ENCODE peak calls at places on chromosomes 1 and 21, in four cellular contexts. J, B, D and N are unnamed samples.

GRCh38 chr1:62836856-62837540 is 53.1 kb downstream of the ATG4C start:
- DNase-seq in J (no peak), B (no peak), D (no peak), N (no peak)

GRCh38 chr1:228122921-228123441 is 13.9 kb upstream of the MRPL55 start:
- DNase-seq in J (no peak), B (no peak), D (no peak), N (no peak)

GRCh38 chr1:243493156-243494129 is 237.6 kb downstream of the SDCCAG8 start:
- DNase-seq in J (no peak), B (no peak), D (no peak), N (no peak)

GRCh38 chr1:26856604-26857469 is 6.1 kb upstream of the SFN start:
- DNase-seq in J (no peak), B (no peak), D (no peak), N (no peak)

GRCh38 chr1:78101514-78101913 is 55.7 kb downstream of the GIPC2 start:
- DNase-seq in J (peak), B (peak), D (no peak), N (no peak)

GRCh38 chr1:101185421-101185820 is 51.4 kb upstream of the S1PR1 start:
- DNase-seq in J (no peak), B (peak), D (no peak), N (no peak)

GRCh38 chr1:153598309-153599172 is 14.4 kb downstream of the S100A16 start:
- DNase-seq in J (no peak), B (peak), D (no peak), N (peak)

GRCh38 chr1:24828887-24829192 is 83.6 kb downstream of the CLIC4 start:
- DNase-seq in J (no peak), B (no peak), D (no peak), N (no peak)

GRCh38 chr1:40056519-40057309 is 16.2 kb downstream of the CAP1 start:
- DNase-seq in J (no peak), B (no peak), D (no peak), N (no peak)

GRCh38 chr1:40059292-40059959 is 18.9 kb downstream of the CAP1 start:
- DNase-seq in J (no peak), B (peak), D (peak), N (peak)

GRCh38 chr1:40058453-40059291 is 18.1 kb downstream of the CAP1 start:
- DNase-seq in J (no peak), B (peak), D (no peak), N (no peak)

GRCh38 chr1:40058097-40058452 is 17.5 kb downstream of the CAP1 start:
- DNase-seq in J (no peak), B (no peak), D (no peak), N (no peak)

GRCh38 chr1:40057310-40058030 is 16.9 kb downstream of the CAP1 start:
- DNase-seq in J (no peak), B (no peak), D (no peak), N (no peak)
- H3K4me3 ChIP-seq in J (no peak), B (no peak), D (no peak), N (no peak)

DNA sequence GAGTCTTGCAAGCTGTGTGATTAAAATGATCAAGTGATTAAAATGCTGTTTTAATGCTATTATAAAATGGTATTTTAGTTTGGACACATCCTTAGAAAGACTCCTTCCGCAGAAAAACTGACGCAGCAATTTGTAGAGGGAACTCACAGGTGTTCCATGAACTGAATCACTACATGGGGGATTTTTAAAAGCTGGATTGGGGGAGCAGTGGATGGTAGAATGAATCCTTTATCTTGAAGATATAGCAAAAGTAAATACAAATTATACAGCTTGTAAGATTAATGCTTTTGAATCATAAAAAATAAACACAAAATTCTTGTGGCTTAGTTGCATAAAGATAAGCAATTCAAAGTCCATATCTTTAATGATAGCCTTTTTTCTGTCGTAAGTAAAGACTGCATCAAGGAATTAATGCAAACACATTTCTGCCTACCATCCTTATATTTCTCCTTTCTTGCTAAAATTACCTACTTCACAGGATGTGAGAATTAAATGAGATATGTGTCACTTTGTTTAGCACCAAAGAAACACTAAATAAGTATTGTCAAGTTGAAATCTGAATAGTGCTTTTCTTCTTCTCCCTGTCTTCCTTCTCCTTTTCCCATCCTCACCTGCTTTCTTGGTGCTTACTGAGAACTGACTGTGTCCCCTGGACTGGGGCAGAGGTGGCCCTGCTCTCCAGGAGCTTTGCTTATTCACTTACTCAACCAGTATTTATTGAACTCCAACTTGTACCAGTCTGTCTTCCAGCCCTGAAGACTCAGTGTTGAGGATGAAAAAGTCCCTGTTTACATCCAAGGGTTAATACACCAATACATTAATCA is 61.5 kb upstream of the F3 start:
- DNase-seq in J (no peak), B (peak), D (no peak), N (no peak)
- H3K4me3 ChIP-seq in J (no peak), B (no peak), D (no peak), N (no peak)

GRCh38 chr1:84163123-84164038 is 19.3 kb downstream of the PRKACB start:
- DNase-seq in J (no peak), B (peak), D (no peak), N (no peak)
- H3K4me3 ChIP-seq in J (no peak), B (no peak), D (no peak), N (no peak)

GRCh38 chr1:165376041-165376810 is 19.7 kb upstream of the LMX1A start:
- DNase-seq in J (peak), B (peak), D (peak), N (no peak)
- H3K4me3 ChIP-seq in J (no peak), B (peak), D (no peak), N (no peak)

DNA sequence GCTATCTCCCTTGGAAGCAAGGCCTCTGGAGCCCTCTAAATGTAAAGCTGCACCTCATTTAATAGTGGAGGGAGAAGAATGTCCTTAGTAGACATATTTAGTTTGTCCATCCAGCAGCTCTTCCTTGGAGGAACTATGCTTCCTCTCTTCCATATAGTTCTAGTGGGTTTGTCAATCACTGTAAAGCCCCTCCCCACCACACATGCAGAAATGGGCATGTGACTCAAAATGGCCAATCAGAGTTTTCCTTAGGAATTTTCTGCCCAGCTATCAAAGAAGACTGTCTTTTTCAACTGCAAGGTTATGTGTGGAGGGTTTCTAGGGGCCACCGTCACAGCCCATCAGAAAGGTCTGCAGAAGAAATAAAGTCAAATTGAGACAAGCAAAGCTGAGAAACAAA is 175.5 kb downstream of the MIS18A start:
- DNase-seq in J (no peak), B (no peak), D (no peak), N (no peak)
- H3K4me3 ChIP-seq in J (no peak), B (no peak), D (no peak), N (no peak)

GRCh38 chr1:185804608-185805007 is 70.4 kb downstream of the HMCN1 start:
- DNase-seq in J (no peak), B (no peak), D (no peak), N (no peak)
- H3K4me3 ChIP-seq in J (no peak), B (no peak), D (no peak), N (no peak)

GRCh38 chr1:43134068-43134467 is 38.0 kb downstream of the EBNA1BP2 start:
- DNase-seq in J (no peak), B (no peak), D (no peak), N (no peak)
- H3K4me3 ChIP-seq in J (no peak), B (no peak), D (no peak), N (no peak)

GRCh38 chr1:242462867-242463266 is 61.6 kb downstream of the PLD5 start:
- DNase-seq in J (no peak), B (no peak), D (no peak), N (no peak)

GRCh38 chr1:242468749-242469148 is 55.7 kb downstream of the PLD5 start:
- DNase-seq in J (no peak), B (no peak), D (no peak), N (no peak)

GRCh38 chr1:242470774-242471173 is 53.7 kb downstream of the PLD5 start:
- DNase-seq in J (no peak), B (no peak), D (no peak), N (no peak)

DNA sequence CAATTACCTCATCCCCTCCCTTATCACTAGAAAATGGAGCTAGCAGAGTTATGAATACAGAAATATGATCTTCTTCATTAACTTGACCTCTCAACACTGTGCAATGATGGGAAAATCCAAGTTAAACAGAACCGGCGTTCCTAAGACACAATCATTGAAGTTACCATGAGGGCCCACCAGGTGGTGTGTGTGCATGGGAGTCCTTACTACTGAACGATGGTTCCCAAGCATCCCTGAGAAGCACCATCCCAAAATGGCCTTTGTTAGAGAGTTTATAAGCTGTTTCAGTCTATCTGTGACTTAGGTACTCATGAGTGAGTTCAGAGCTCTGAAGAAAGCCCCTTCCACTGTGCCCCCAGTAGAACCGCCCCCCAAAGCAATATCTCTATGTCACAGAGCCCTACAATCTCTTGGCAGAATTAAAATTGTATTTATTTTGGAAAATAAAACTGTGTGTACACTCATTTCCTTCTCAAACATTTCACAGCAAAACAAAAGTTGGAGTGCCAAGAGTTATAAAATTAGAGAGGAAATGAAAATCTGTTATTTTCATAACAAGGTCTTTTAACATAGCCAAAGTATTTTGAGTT is 56.8 kb downstream of the PLD5 start:
- DNase-seq in J (peak), B (peak), D (no peak), N (no peak)
- H3K4me3 ChIP-seq in J (no peak), B (no peak), D (no peak), N (no peak)

GRCh38 chr1:45306319-45306718 is 20.4 kb upstream of the HPDL start:
- DNase-seq in J (no peak), B (no peak), D (no peak), N (peak)
- H3K4me3 ChIP-seq in J (no peak), B (no peak), D (no peak), N (peak)

GRCh38 chr1:34928865-34929496 is 469 bp downstream of the DLGAP3 start:
- DNase-seq in J (no peak), B (no peak), D (no peak), N (no peak)
- H3K4me3 ChIP-seq in J (no peak), B (no peak), D (peak), N (peak)